ENCODE peak calls at places on chromosomes 4 and X, in ten cellular contexts. One of them, this sample, is unnamed.

GRCh38 chrX:21225643-21226042 is 148.6 kb upstream of the CNKSR2 start:
- DNase-seq in AG04450: no peak
- DNase-seq in transverse colon: no peak
- DNase-seq in SK-N-SH: no peak
- DNase-seq in brain microvascular endothelial cell: no peak
- DNase-seq in lower lobe of right lung: no peak
- DNase-seq in hepatocyte: no peak
- DNase-seq in HepG2: no peak
- DNase-seq in naive thymus-derived CD4-positive, alpha-beta T cell: no peak
- DNase-seq in GM23338: no peak
- DNase-seq in this sample: no peak

GRCh38 chr4:151990201-151990600 is 229.4 kb upstream of the GATB start:
- DNase-seq in AG04450: no peak
- DNase-seq in transverse colon: no peak
- DNase-seq in SK-N-SH: no peak
- DNase-seq in brain microvascular endothelial cell: no peak
- DNase-seq in lower lobe of right lung: no peak
- DNase-seq in hepatocyte: no peak
- DNase-seq in HepG2: no peak
- DNase-seq in naive thymus-derived CD4-positive, alpha-beta T cell: no peak
- DNase-seq in GM23338: no peak
- DNase-seq in this sample: no peak

GRCh38 chrX:103776586-103776985 is at the start of gene PLP1:
- DNase-seq in AG04450: no peak
- DNase-seq in transverse colon: no peak
- DNase-seq in SK-N-SH: no peak
- DNase-seq in brain microvascular endothelial cell: no peak
- DNase-seq in lower lobe of right lung: no peak
- DNase-seq in hepatocyte: no peak
- DNase-seq in HepG2: no peak
- DNase-seq in naive thymus-derived CD4-positive, alpha-beta T cell: no peak
- DNase-seq in GM23338: peak; percentile 8
- DNase-seq in this sample: no peak

GRCh38 chrX:51641421-51642021 is 22.8 kb upstream of the CENPVL3 start:
- DNase-seq in AG04450: peak; percentile 18
- DNase-seq in transverse colon: no peak
- DNase-seq in SK-N-SH: peak; percentile 54
- DNase-seq in brain microvascular endothelial cell: peak; percentile 32
- DNase-seq in lower lobe of right lung: no peak
- DNase-seq in hepatocyte: peak; percentile 61
- DNase-seq in HepG2: peak; percentile 12
- DNase-seq in naive thymus-derived CD4-positive, alpha-beta T cell: no peak
- DNase-seq in GM23338: peak; percentile 82
- DNase-seq in this sample: peak; percentile 20

GRCh38 chr4:56512166-56512565 is 6.6 kb downstream of the ARL9 start:
- DNase-seq in AG04450: no peak
- DNase-seq in transverse colon: no peak
- DNase-seq in SK-N-SH: no peak
- DNase-seq in brain microvascular endothelial cell: no peak
- DNase-seq in lower lobe of right lung: no peak
- DNase-seq in hepatocyte: no peak
- DNase-seq in HepG2: no peak
- DNase-seq in naive thymus-derived CD4-positive, alpha-beta T cell: no peak
- DNase-seq in GM23338: no peak
- DNase-seq in this sample: no peak

GRCh38 chrX:119783026-119783425 is 8.4 kb downstream of the RPL39 start:
- DNase-seq in AG04450: no peak
- DNase-seq in transverse colon: no peak
- DNase-seq in SK-N-SH: no peak
- DNase-seq in brain microvascular endothelial cell: no peak
- DNase-seq in lower lobe of right lung: peak; percentile 47
- DNase-seq in hepatocyte: no peak
- DNase-seq in HepG2: no peak
- DNase-seq in naive thymus-derived CD4-positive, alpha-beta T cell: no peak
- DNase-seq in GM23338: no peak
- DNase-seq in this sample: no peak

GRCh38 chr4:165788686-165789463 is 84.2 kb upstream of the TLL1 start:
- DNase-seq in AG04450: no peak
- DNase-seq in transverse colon: no peak
- DNase-seq in SK-N-SH: no peak
- DNase-seq in brain microvascular endothelial cell: no peak
- DNase-seq in lower lobe of right lung: no peak
- DNase-seq in hepatocyte: no peak
- DNase-seq in HepG2: no peak
- DNase-seq in naive thymus-derived CD4-positive, alpha-beta T cell: no peak
- DNase-seq in GM23338: no peak
- DNase-seq in this sample: no peak

GRCh38 chr4:73019462-73020047 is 50.0 kb downstream of the COX18 start:
- DNase-seq in AG04450: peak; percentile 7
- DNase-seq in transverse colon: no peak
- DNase-seq in SK-N-SH: peak; percentile 49
- DNase-seq in brain microvascular endothelial cell: peak; percentile 49
- DNase-seq in lower lobe of right lung: no peak
- DNase-seq in hepatocyte: peak; percentile 74
- DNase-seq in HepG2: peak; percentile 23
- DNase-seq in naive thymus-derived CD4-positive, alpha-beta T cell: no peak
- DNase-seq in GM23338: peak; percentile 78
- DNase-seq in this sample: no peak

GRCh38 chrX:24619647-24620046 is 27.5 kb downstream of the PCYT1B start:
- DNase-seq in AG04450: peak; percentile 0
- DNase-seq in transverse colon: no peak
- DNase-seq in SK-N-SH: peak; percentile 14
- DNase-seq in brain microvascular endothelial cell: peak; percentile 30
- DNase-seq in lower lobe of right lung: no peak
- DNase-seq in hepatocyte: peak; percentile 65
- DNase-seq in HepG2: peak; percentile 36
- DNase-seq in naive thymus-derived CD4-positive, alpha-beta T cell: no peak
- DNase-seq in GM23338: no peak
- DNase-seq in this sample: no peak

GRCh38 chrX:109936598-109936997 is 66.3 kb upstream of the TMEM164 start:
- DNase-seq in AG04450: no peak
- DNase-seq in transverse colon: no peak
- DNase-seq in SK-N-SH: no peak
- DNase-seq in brain microvascular endothelial cell: peak; percentile 8
- DNase-seq in lower lobe of right lung: no peak
- DNase-seq in hepatocyte: no peak
- DNase-seq in HepG2: no peak
- DNase-seq in naive thymus-derived CD4-positive, alpha-beta T cell: no peak
- DNase-seq in GM23338: no peak
- DNase-seq in this sample: no peak

GRCh38 chrX:101925733-101926132 is 6.1 kb downstream of the ZMAT1 start:
- DNase-seq in AG04450: no peak
- DNase-seq in transverse colon: no peak
- DNase-seq in SK-N-SH: no peak
- DNase-seq in brain microvascular endothelial cell: no peak
- DNase-seq in lower lobe of right lung: no peak
- DNase-seq in hepatocyte: no peak
- DNase-seq in HepG2: no peak
- DNase-seq in naive thymus-derived CD4-positive, alpha-beta T cell: no peak
- DNase-seq in GM23338: no peak
- DNase-seq in this sample: no peak

GRCh38 chrX:101931104-101931493 is 728 bp downstream of the ZMAT1 start:
- DNase-seq in AG04450: no peak
- DNase-seq in transverse colon: no peak
- DNase-seq in SK-N-SH: peak; percentile 23
- DNase-seq in brain microvascular endothelial cell: no peak
- DNase-seq in lower lobe of right lung: no peak
- DNase-seq in hepatocyte: no peak
- DNase-seq in HepG2: no peak
- DNase-seq in naive thymus-derived CD4-positive, alpha-beta T cell: no peak
- DNase-seq in GM23338: peak; percentile 44
- DNase-seq in this sample: no peak

GRCh38 chrX:101932249-101932570 is 383 bp upstream of the ZMAT1 start:
- DNase-seq in AG04450: no peak
- DNase-seq in transverse colon: no peak
- DNase-seq in SK-N-SH: no peak
- DNase-seq in brain microvascular endothelial cell: no peak
- DNase-seq in lower lobe of right lung: no peak
- DNase-seq in hepatocyte: no peak
- DNase-seq in HepG2: no peak
- DNase-seq in naive thymus-derived CD4-positive, alpha-beta T cell: no peak
- DNase-seq in GM23338: no peak
- DNase-seq in this sample: no peak

DNA sequence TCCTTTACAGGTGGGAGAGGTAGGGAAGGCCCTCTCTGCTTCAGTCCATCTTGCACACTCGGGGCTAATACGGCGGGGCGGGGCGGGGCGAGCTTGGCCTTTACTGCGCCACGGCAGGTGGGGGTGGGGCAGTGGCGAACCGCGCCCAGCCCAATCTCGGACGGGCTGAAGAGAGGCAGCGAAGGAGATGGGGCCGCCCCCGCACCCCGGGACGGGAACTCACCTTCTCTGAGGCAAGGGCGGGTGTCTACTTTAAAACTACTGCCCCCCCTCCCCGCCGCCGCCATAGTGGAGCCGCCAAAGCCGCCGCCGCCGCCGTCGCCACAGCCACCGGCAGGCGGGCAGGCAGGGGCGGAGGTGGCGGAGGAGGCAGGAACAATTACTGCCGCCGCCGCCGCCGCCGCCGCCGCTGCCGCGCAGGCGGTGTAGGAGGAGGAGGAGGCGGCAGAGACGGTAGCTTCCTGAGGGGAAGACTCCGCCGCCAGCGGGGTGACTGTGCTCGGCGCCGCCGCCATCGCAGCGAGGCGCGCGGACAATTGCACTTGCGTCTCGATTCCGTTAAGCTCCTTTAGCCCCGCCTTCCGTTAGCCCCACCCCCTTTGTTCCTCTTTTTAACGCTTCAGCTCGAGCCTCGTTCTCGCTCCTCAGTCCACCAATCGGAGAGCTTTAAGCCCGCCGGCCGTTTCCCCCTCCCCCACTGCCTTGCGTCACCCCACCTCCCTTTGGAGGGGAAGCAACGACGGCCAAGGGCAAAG is at the start of gene ZMAT1:
- DNase-seq in AG04450: no peak
- DNase-seq in transverse colon: peak; percentile 92
- DNase-seq in SK-N-SH: peak; percentile 82
- DNase-seq in brain microvascular endothelial cell: peak; percentile 75
- DNase-seq in lower lobe of right lung: peak; percentile 96
- DNase-seq in hepatocyte: peak; percentile 92
- DNase-seq in HepG2: peak; percentile 39
- DNase-seq in naive thymus-derived CD4-positive, alpha-beta T cell: peak; percentile 75
- DNase-seq in GM23338: peak; percentile 96
- DNase-seq in this sample: peak; percentile 57
- H3K27ac ChIP-seq in AG04450: no peak within 1 kb of the TSS
- H3K27ac ChIP-seq in transverse colon: peak within 1 kb of the TSS; percentile 92
- H3K27ac ChIP-seq in SK-N-SH: peak within 1 kb of the TSS; percentile 68
- H3K27ac ChIP-seq in brain microvascular endothelial cell: no peak within 1 kb of the TSS
- H3K27ac ChIP-seq in lower lobe of right lung: peak within 1 kb of the TSS; percentile 96
- H3K27ac ChIP-seq in hepatocyte: peak within 1 kb of the TSS; percentile 95
- H3K27ac ChIP-seq in HepG2: no peak within 1 kb of the TSS
- H3K27ac ChIP-seq in naive thymus-derived CD4-positive, alpha-beta T cell: peak within 1 kb of the TSS; percentile 89
- H3K27ac ChIP-seq in GM23338: peak within 1 kb of the TSS; percentile 94
- H3K27ac ChIP-seq in this sample: no peak within 1 kb of the TSS

DNA sequence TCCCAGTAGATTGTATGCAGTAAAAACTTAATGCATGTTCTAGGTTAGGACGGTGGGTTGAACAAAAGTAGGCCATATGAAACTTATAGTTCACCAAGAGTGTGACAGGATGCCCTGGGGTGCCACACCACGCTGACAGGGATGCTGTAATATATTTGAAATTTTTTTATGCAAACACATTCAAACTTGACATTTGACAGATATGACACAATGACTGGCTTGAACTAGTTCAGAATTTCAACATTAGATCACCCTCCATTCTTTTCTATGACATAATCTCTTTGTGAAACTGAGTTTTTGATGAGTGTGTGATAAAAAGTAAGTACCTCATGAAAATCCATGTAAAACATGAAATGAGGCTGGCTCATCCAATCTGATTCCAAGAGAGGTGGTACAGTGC is 198.4 kb downstream of the PALLD start:
- DNase-seq in AG04450: no peak
- DNase-seq in transverse colon: no peak
- DNase-seq in SK-N-SH: no peak
- DNase-seq in brain microvascular endothelial cell: no peak
- DNase-seq in lower lobe of right lung: no peak
- DNase-seq in hepatocyte: no peak
- DNase-seq in HepG2: no peak
- DNase-seq in naive thymus-derived CD4-positive, alpha-beta T cell: no peak
- DNase-seq in GM23338: no peak
- DNase-seq in this sample: no peak
- H3K4me3 ChIP-seq in AG04450: no peak overlapping the region
- H3K4me3 ChIP-seq in transverse colon: no peak overlapping the region
- H3K4me3 ChIP-seq in SK-N-SH: no peak overlapping the region
- H3K4me3 ChIP-seq in brain microvascular endothelial cell: no peak overlapping the region
- H3K4me3 ChIP-seq in lower lobe of right lung: no peak overlapping the region
- H3K4me3 ChIP-seq in hepatocyte: no peak overlapping the region
- H3K4me3 ChIP-seq in HepG2: no peak overlapping the region
- H3K4me3 ChIP-seq in naive thymus-derived CD4-positive, alpha-beta T cell: no peak overlapping the region
- H3K4me3 ChIP-seq in GM23338: no peak overlapping the region
- H3K4me3 ChIP-seq in this sample: no peak overlapping the region

GRCh38 chrX:15059488-15059887 is 186.3 kb downstream of the MOSPD2 start:
- DNase-seq in AG04450: no peak
- DNase-seq in transverse colon: no peak
- DNase-seq in SK-N-SH: no peak
- DNase-seq in brain microvascular endothelial cell: no peak
- DNase-seq in lower lobe of right lung: no peak
- DNase-seq in hepatocyte: peak; percentile 8
- DNase-seq in HepG2: no peak
- DNase-seq in naive thymus-derived CD4-positive, alpha-beta T cell: no peak
- DNase-seq in GM23338: no peak
- DNase-seq in this sample: no peak
- H3K27ac ChIP-seq in AG04450: no peak overlapping the region
- H3K27ac ChIP-seq in transverse colon: no peak overlapping the region
- H3K27ac ChIP-seq in SK-N-SH: no peak overlapping the region
- H3K27ac ChIP-seq in brain microvascular endothelial cell: no peak overlapping the region
- H3K27ac ChIP-seq in lower lobe of right lung: no peak overlapping the region
- H3K27ac ChIP-seq in hepatocyte: no peak overlapping the region
- H3K27ac ChIP-seq in HepG2: no peak overlapping the region
- H3K27ac ChIP-seq in naive thymus-derived CD4-positive, alpha-beta T cell: no peak overlapping the region
- H3K27ac ChIP-seq in GM23338: no peak overlapping the region
- H3K27ac ChIP-seq in this sample: no peak overlapping the region

DNA sequence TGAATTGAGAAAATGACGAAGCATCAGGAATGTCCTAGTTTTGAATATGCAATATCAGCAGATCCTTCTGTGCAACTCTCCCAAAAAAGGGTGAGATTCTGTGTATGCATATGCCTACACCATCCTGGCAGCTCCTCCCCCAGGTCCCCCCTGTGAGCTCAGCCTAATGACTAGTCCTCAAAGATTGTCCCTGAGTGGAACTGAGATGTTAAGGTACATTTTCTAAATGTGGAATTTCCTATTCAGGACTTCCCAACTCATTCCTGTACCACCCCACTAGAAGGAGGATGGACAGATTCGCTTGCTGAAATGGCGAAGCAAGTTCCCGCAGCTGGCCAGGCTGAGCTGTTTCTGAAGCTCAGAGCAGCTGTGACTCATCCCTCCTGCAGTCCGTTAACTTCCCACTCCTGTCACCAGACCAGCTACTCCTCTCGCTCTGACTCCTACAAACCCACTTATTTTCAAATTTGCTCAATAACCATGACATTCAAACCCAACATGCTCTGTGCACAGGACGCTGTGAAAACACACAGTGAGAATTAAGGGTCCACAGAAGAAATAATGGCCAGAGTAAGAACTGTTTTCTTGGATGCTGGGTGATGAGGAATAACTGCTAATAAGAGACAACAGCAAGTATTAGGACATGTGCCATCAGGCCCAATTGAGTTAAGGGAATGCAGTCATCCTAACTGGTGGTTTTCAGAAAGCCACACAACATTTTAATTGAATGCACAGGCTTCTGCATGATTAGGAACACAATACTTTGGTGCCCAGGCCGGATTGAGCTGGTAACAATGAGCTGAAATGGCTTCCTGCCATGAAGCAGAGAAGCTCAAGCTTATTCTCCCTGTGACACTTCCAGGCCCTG is 40.0 kb upstream of the IRF2 start:
- DNase-seq in AG04450: peak; percentile 78
- DNase-seq in transverse colon: peak; percentile 48
- DNase-seq in SK-N-SH: peak; percentile 35
- DNase-seq in brain microvascular endothelial cell: peak; percentile 87
- DNase-seq in lower lobe of right lung: peak; percentile 73
- DNase-seq in hepatocyte: peak; percentile 61
- DNase-seq in HepG2: no peak
- DNase-seq in naive thymus-derived CD4-positive, alpha-beta T cell: peak; percentile 68
- DNase-seq in GM23338: no peak
- DNase-seq in this sample: no peak
- H3K4me3 ChIP-seq in AG04450: peak overlapping the region; percentile 52
- H3K4me3 ChIP-seq in transverse colon: no peak overlapping the region
- H3K4me3 ChIP-seq in SK-N-SH: peak overlapping the region; percentile 30
- H3K4me3 ChIP-seq in brain microvascular endothelial cell: no peak overlapping the region
- H3K4me3 ChIP-seq in lower lobe of right lung: peak overlapping the region; percentile 17
- H3K4me3 ChIP-seq in hepatocyte: no peak overlapping the region
- H3K4me3 ChIP-seq in HepG2: no peak overlapping the region
- H3K4me3 ChIP-seq in naive thymus-derived CD4-positive, alpha-beta T cell: no peak overlapping the region
- H3K4me3 ChIP-seq in GM23338: no peak overlapping the region
- H3K4me3 ChIP-seq in this sample: no peak overlapping the region

This sample was measured in iPS DF 6.9.